ENCODE peak calls at places on chromosome 21, in six cellular contexts. D, U, C, H, E and N are unnamed samples.

GRCh38 chr21:33027401-33028185 is 1.9 kb downstream of the OLIG2 start:
- DNase-seq in D (no peak), U (no peak), C (peak; percentile 73), H (no peak), E (no peak), N (peak; percentile 59)

GRCh38 chr21:25639167-25639921 is at the start of gene JAM2:
- DNase-seq in D (peak; percentile 51), U (peak; percentile 29), C (peak; percentile 79), H (peak; percentile 35), E (peak; percentile 36), N (peak; percentile 75)

GRCh38 chr21:21547368-21547953 is 549.3 kb downstream of the NCAM2 start:
- DNase-seq in D (no peak), U (peak; percentile 9), C (no peak), H (no peak), E (no peak), N (no peak)

GRCh38 chr21:45900034-45900868 is 81.3 kb upstream of the COL6A1 start:
- DNase-seq in D (no peak), U (no peak), C (no peak), H (no peak), E (no peak), N (no peak)

GRCh38 chr21:19853061-19853460 is 1145.1 kb upstream of the NCAM2 start:
- DNase-seq in D (no peak), U (no peak), C (no peak), H (no peak), E (no peak), N (no peak)

GRCh38 chr21:36783612-36784383 is 84.9 kb downstream of the SIM2 start:
- DNase-seq in D (no peak), U (peak; percentile 97), C (no peak), H (peak; percentile 18), E (peak; percentile 60), N (no peak)

GRCh38 chr21:17921579-17922530 is 102.7 kb upstream of the C21orf91 start:
- DNase-seq in D (no peak), U (peak; percentile 65), C (no peak), H (peak; percentile 75), E (no peak), N (no peak)

GRCh38 chr21:46154955-46155513 is 345 bp downstream of the FTCD start:
- DNase-seq in D (no peak), U (no peak), C (peak; percentile 43), H (no peak), E (no peak), N (peak; percentile 24)

GRCh38 chr21:30033441-30033840 is 93.6 kb upstream of the GRIK1 start:
- DNase-seq in D (no peak), U (no peak), C (no peak), H (no peak), E (no peak), N (no peak)

GRCh38 chr21:36065497-36066036 is 4.3 kb upstream of the CBR1 start:
- DNase-seq in D (no peak), U (peak; percentile 65), C (no peak), H (peak; percentile 58), E (peak; percentile 42), N (no peak)

GRCh38 chr21:43370888-43371570 is 55.9 kb downstream of the SIK1 start:
- DNase-seq in D (no peak), U (no peak), C (no peak), H (no peak), E (no peak), N (no peak)

GRCh38 chr21:30463713-30464112 is 16.5 kb downstream of the KRTAP19-1 start:
- DNase-seq in D (no peak), U (no peak), C (no peak), H (no peak), E (no peak), N (no peak)

GRCh38 chr21:17550671-17551308 is 37.9 kb downstream of the CXADR start:
- DNase-seq in D (no peak), U (no peak), C (no peak), H (no peak), E (no peak), N (no peak)

GRCh38 chr21:40714516-40714915 is 132.4 kb downstream of the DSCAM start:
- DNase-seq in D (no peak), U (no peak), C (no peak), H (no peak), E (no peak), N (no peak)

GRCh38 chr21:17472167-17472566 is 40.7 kb upstream of the CXADR start:
- DNase-seq in D (no peak), U (no peak), C (no peak), H (no peak), E (no peak), N (no peak)

GRCh38 chr21:36658926-36659325 is 40.0 kb upstream of the SIM2 start:
- DNase-seq in D (no peak), U (no peak), C (no peak), H (no peak), E (peak; percentile 17), N (no peak)

GRCh38 chr21:31530918-31531705 is 128.4 kb upstream of the SOD1 start:
- DNase-seq in D (no peak), U (no peak), C (no peak), H (no peak), E (no peak), N (no peak)

GRCh38 chr21:31526040-31526439 is 133.5 kb upstream of the SOD1 start:
- DNase-seq in D (no peak), U (no peak), C (no peak), H (no peak), E (no peak), N (peak; percentile 49)

GRCh38 chr21:31529406-31529805 is 130.1 kb upstream of the SOD1 start:
- DNase-seq in D (no peak), U (no peak), C (no peak), H (no peak), E (no peak), N (no peak)

GRCh38 chr21:31531967-31532366 is 127.5 kb upstream of the SOD1 start:
- DNase-seq in D (no peak), U (no peak), C (no peak), H (no peak), E (no peak), N (no peak)

DNA sequence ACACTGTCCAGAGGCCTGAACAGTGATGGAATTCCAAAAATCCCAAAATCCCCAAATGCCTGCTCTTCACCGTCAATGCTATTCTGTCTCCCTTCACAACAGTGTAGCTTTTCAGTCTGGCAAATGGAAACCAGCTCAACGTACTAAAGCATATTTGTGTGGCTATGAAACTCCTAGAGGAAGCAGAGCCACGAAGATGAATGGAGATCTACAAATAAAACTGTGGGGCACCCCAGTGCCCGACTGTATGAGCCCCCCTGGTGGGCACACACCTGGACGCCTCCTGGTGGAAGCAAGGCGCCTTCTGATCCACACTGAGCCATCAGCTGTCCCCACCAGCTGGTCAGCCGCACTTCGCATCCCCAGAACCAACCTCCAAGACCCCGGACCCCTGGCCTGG is 129.1 kb upstream of the SOD1 start:
- DNase-seq in D (no peak), U (no peak), C (no peak), H (no peak), E (no peak), N (no peak)
- H2AK5ac ChIP-seq in D (no peak overlapping the region), U (no peak overlapping the region), C (no peak overlapping the region), H (no peak overlapping the region), E (no peak overlapping the region), N (no peak overlapping the region)

DNA sequence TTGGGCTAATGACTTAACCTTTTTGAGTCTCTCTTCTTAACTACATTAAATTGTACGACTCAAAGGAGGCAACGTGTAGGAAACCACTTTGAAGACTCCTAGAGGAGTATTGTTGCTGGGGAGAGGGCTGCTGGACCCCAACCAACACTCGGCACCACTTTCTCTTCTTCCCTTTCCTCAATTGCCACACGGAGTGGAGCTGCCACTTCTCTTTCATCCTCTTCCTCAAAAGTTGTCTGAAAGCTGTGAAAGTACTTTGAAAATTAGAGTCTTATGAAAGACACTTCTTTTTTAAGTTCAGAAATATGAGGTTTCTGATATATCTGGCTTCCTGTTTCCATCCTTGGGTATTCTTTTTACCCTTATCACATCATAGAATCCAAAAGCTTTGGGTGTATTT is 59.5 kb downstream of the MRPS6 start:
- DNase-seq in D (no peak), U (no peak), C (peak; percentile 19), H (no peak), E (no peak), N (no peak)
- H3K14ac ChIP-seq in D (no peak overlapping the region), U (no peak overlapping the region), C (no peak overlapping the region), H (no peak overlapping the region), E (no peak overlapping the region), N (no peak overlapping the region)

DNA sequence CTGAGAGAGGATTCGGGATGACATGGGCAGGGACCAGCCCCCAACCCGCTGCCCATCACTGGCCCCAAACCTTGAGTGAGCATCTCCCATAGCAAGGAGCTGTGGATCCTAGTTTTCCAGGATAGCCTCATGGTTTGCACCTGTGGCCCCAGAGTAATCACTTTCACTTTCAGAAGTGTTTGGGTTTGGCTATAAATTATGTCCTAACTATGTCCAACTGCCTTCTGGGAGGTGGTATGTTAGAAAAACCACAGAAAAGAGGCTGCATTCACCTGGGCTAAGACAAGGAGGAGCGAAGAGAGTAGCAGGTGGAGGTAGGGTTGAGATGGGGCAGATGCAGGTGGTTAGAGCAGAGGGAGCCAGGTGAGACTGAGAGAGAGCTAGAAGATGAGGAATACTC is 19.4 kb upstream of the CLIC6 start:
- DNase-seq in D (no peak), U (no peak), C (no peak), H (no peak), E (no peak), N (no peak)
- H4K91ac ChIP-seq in D (no peak overlapping the region), U (no peak overlapping the region), C (no peak overlapping the region), H (no peak overlapping the region), E (no peak overlapping the region), N (no peak overlapping the region)

GRCh38 chr21:44696572-44696971 is 400 bp upstream of the KRTAP10-12 start:
- DNase-seq in D (no peak), U (no peak), C (no peak), H (no peak), E (no peak), N (no peak)

GRCh38 chr21:44697811-44698734 is 1.1 kb downstream of the KRTAP10-12 start:
- DNase-seq in D (no peak), U (no peak), C (no peak), H (no peak), E (no peak), N (peak; percentile 57)

GRCh38 chr21:44695176-44695575 is 1.8 kb upstream of the KRTAP10-12 start:
- DNase-seq in D (no peak), U (no peak), C (no peak), H (no peak), E (no peak), N (peak; percentile 25)

GRCh38 chr21:44694776-44695175 is 2.2 kb upstream of the KRTAP10-12 start:
- DNase-seq in D (no peak), U (no peak), C (no peak), H (no peak), E (no peak), N (peak; percentile 23)

DNA sequence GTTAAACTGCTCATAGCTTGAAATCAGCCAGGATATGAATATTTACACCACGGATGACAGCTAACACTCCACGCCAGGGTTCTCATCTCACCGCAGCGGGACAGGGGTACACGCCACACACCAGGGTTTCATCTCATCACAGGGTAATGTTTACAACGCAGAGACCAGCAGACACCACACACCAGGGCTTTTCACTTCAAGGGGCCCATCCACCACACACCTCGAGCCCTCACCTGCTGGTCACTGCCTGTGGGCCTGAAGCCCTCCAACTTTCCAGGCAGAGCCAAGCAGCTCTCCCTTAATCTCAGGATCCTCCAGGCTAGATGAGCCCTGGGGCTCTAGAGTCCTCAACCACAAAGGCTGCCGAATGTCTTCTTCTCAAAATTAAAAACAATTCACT is 1.3 kb upstream of the KRTAP10-12 start:
- DNase-seq in D (no peak), U (no peak), C (no peak), H (no peak), E (no peak), N (peak; percentile 16)
- H2AK5ac ChIP-seq in D (no peak overlapping the region), U (no peak overlapping the region), C (no peak overlapping the region), H (no peak overlapping the region), E (no peak overlapping the region), N (no peak overlapping the region)

GRCh38 chr21:38057626-38058025 is 141.4 kb upstream of the KCNJ6 start:
- DNase-seq in D (no peak), U (no peak), C (no peak), H (no peak), E (no peak), N (no peak)
- H3K14ac ChIP-seq in D (no peak overlapping the region), U (no peak overlapping the region), C (no peak overlapping the region), H (no peak overlapping the region), E (no peak overlapping the region), N (no peak overlapping the region)